ENCODE peak calls at places on chromosomes 6 and 20, in ten cellular contexts. One of them, this sample, is unnamed.

GRCh38 chr6:168061269-168062210 is 17.5 kb downstream of the FRMD1 start:
- DNase-seq in iPS-NIHi11: no peak
- DNase-seq in stimulated activated CD8-positive, alpha-beta memory T cell treated with anti-CD3 and anti-CD28 coated beads, Interleukin-2, amount 100 ng/mL, for 48 hours: no peak
- DNase-seq in foreskin fibroblast: no peak
- DNase-seq in HT1080: no peak
- DNase-seq in cerebellum: no peak
- DNase-seq in GDM1: no peak
- DNase-seq in Kasumi-1: no peak
- DNase-seq in left ventricle myocardium inferior: no peak
- DNase-seq in OCI-LY7: no peak
- DNase-seq in this sample: no peak

GRCh38 chr20:50916257-50916656 is 15.0 kb downstream of the ADNP start:
- DNase-seq in iPS-NIHi11: peak
- DNase-seq in stimulated activated CD8-positive, alpha-beta memory T cell treated with anti-CD3 and anti-CD28 coated beads, Interleukin-2, amount 100 ng/mL, for 48 hours: no peak
- DNase-seq in foreskin fibroblast: peak
- DNase-seq in HT1080: peak
- DNase-seq in cerebellum: no peak
- DNase-seq in GDM1: no peak
- DNase-seq in Kasumi-1: no peak
- DNase-seq in left ventricle myocardium inferior: no peak
- DNase-seq in OCI-LY7: no peak
- DNase-seq in this sample: no peak

GRCh38 chr20:41480054-41480770 is 113.6 kb upstream of the EMILIN3 start:
- DNase-seq in iPS-NIHi11: no peak
- DNase-seq in stimulated activated CD8-positive, alpha-beta memory T cell treated with anti-CD3 and anti-CD28 coated beads, Interleukin-2, amount 100 ng/mL, for 48 hours: no peak
- DNase-seq in foreskin fibroblast: no peak
- DNase-seq in HT1080: no peak
- DNase-seq in cerebellum: no peak
- DNase-seq in GDM1: peak
- DNase-seq in Kasumi-1: peak
- DNase-seq in left ventricle myocardium inferior: no peak
- DNase-seq in OCI-LY7: peak
- DNase-seq in this sample: no peak

GRCh38 chr20:5316188-5317158 is at the start of gene PROKR2:
- DNase-seq in iPS-NIHi11: peak
- DNase-seq in stimulated activated CD8-positive, alpha-beta memory T cell treated with anti-CD3 and anti-CD28 coated beads, Interleukin-2, amount 100 ng/mL, for 48 hours: peak
- DNase-seq in foreskin fibroblast: no peak
- DNase-seq in HT1080: no peak
- DNase-seq in cerebellum: no peak
- DNase-seq in GDM1: no peak
- DNase-seq in Kasumi-1: no peak
- DNase-seq in left ventricle myocardium inferior: no peak
- DNase-seq in OCI-LY7: no peak
- DNase-seq in this sample: no peak

GRCh38 chr6:95169790-95170189 is 407.5 kb upstream of the MANEA start:
- DNase-seq in iPS-NIHi11: no peak
- DNase-seq in stimulated activated CD8-positive, alpha-beta memory T cell treated with anti-CD3 and anti-CD28 coated beads, Interleukin-2, amount 100 ng/mL, for 48 hours: no peak
- DNase-seq in foreskin fibroblast: no peak
- DNase-seq in HT1080: peak
- DNase-seq in cerebellum: no peak
- DNase-seq in GDM1: no peak
- DNase-seq in Kasumi-1: no peak
- DNase-seq in left ventricle myocardium inferior: no peak
- DNase-seq in OCI-LY7: no peak
- DNase-seq in this sample: no peak

GRCh38 chr6:1596088-1596852 is 13.4 kb upstream of the FOXC1 start:
- DNase-seq in iPS-NIHi11: peak
- DNase-seq in stimulated activated CD8-positive, alpha-beta memory T cell treated with anti-CD3 and anti-CD28 coated beads, Interleukin-2, amount 100 ng/mL, for 48 hours: no peak
- DNase-seq in foreskin fibroblast: no peak
- DNase-seq in HT1080: peak
- DNase-seq in cerebellum: peak
- DNase-seq in GDM1: peak
- DNase-seq in Kasumi-1: peak
- DNase-seq in left ventricle myocardium inferior: peak
- DNase-seq in OCI-LY7: peak
- DNase-seq in this sample: peak

GRCh38 chr20:44959082-44959895 is 908 bp downstream of the TOMM34 start:
- DNase-seq in iPS-NIHi11: no peak
- DNase-seq in stimulated activated CD8-positive, alpha-beta memory T cell treated with anti-CD3 and anti-CD28 coated beads, Interleukin-2, amount 100 ng/mL, for 48 hours: peak
- DNase-seq in foreskin fibroblast: peak
- DNase-seq in HT1080: peak
- DNase-seq in cerebellum: no peak
- DNase-seq in GDM1: no peak
- DNase-seq in Kasumi-1: peak
- DNase-seq in left ventricle myocardium inferior: no peak
- DNase-seq in OCI-LY7: peak
- DNase-seq in this sample: peak

GRCh38 chr6:106612956-106613516 is 16.3 kb downstream of the RTN4IP1 start:
- DNase-seq in iPS-NIHi11: no peak
- DNase-seq in stimulated activated CD8-positive, alpha-beta memory T cell treated with anti-CD3 and anti-CD28 coated beads, Interleukin-2, amount 100 ng/mL, for 48 hours: no peak
- DNase-seq in foreskin fibroblast: no peak
- DNase-seq in HT1080: no peak
- DNase-seq in cerebellum: no peak
- DNase-seq in GDM1: no peak
- DNase-seq in Kasumi-1: no peak
- DNase-seq in left ventricle myocardium inferior: no peak
- DNase-seq in OCI-LY7: no peak
- DNase-seq in this sample: no peak

GRCh38 chr6:143621159-143621873 is 56.4 kb upstream of the PHACTR2 start:
- DNase-seq in iPS-NIHi11: no peak
- DNase-seq in stimulated activated CD8-positive, alpha-beta memory T cell treated with anti-CD3 and anti-CD28 coated beads, Interleukin-2, amount 100 ng/mL, for 48 hours: no peak
- DNase-seq in foreskin fibroblast: no peak
- DNase-seq in HT1080: no peak
- DNase-seq in cerebellum: no peak
- DNase-seq in GDM1: no peak
- DNase-seq in Kasumi-1: no peak
- DNase-seq in left ventricle myocardium inferior: no peak
- DNase-seq in OCI-LY7: no peak
- DNase-seq in this sample: no peak

GRCh38 chr20:50654899-50655298 is 36.4 kb downstream of the RIPOR3 start:
- DNase-seq in iPS-NIHi11: no peak
- DNase-seq in stimulated activated CD8-positive, alpha-beta memory T cell treated with anti-CD3 and anti-CD28 coated beads, Interleukin-2, amount 100 ng/mL, for 48 hours: no peak
- DNase-seq in foreskin fibroblast: no peak
- DNase-seq in HT1080: no peak
- DNase-seq in cerebellum: no peak
- DNase-seq in GDM1: no peak
- DNase-seq in Kasumi-1: no peak
- DNase-seq in left ventricle myocardium inferior: no peak
- DNase-seq in OCI-LY7: no peak
- DNase-seq in this sample: no peak

GRCh38 chr6:169971171-169971861 is 219.9 kb downstream of the ERMARD start:
- DNase-seq in iPS-NIHi11: no peak
- DNase-seq in stimulated activated CD8-positive, alpha-beta memory T cell treated with anti-CD3 and anti-CD28 coated beads, Interleukin-2, amount 100 ng/mL, for 48 hours: no peak
- DNase-seq in foreskin fibroblast: no peak
- DNase-seq in HT1080: no peak
- DNase-seq in cerebellum: no peak
- DNase-seq in GDM1: no peak
- DNase-seq in Kasumi-1: no peak
- DNase-seq in left ventricle myocardium inferior: peak
- DNase-seq in OCI-LY7: no peak
- DNase-seq in this sample: peak

This sample was measured in activated T-cell treated with anti-CD3 and anti-CD28 coated beads, Interleukin-2, amount 50 U/mL, for 24 hours.